ENCODE peak calls at places on chromosome 10, in five cellular contexts. B is activated naive CD4-positive, alpha-beta T cell treated with anti-CD3 and anti-CD28 coated beads, Interleukin-2, amount 10 ng/mL, durations not matched to agents 7 days and 5 days; P is HFFc6; Z is NCI-H774; Y is AG08395. G is an unnamed sample.

GRCh38 chr10:3748484-3748883 is 36.5 kb downstream of the KLF6 start:
- DNase-seq in Z (no peak), P (no peak), B (no peak), Y (no peak), G (no peak)

GRCh38 chr10:125997586-125997985 is 101.2 kb downstream of the FANK1 start:
- DNase-seq in B (no peak), Z (no peak), P (no peak), Y (no peak), G (no peak)

GRCh38 chr10:287814-288213 is 152.6 kb downstream of the ZMYND11 start:
- DNase-seq in B (no peak), P (peak; percentile 7), Y (peak; percentile 17), Z (no peak), G (no peak)

GRCh38 chr10:18400201-18400910 is 251.0 kb downstream of the NSUN6 start:
- DNase-seq in Z (peak; percentile 13), B (no peak), P (no peak), Y (no peak), G (no peak)

GRCh38 chr10:44937201-44938005 is 22.2 kb upstream of the RASSF4 start:
- DNase-seq in Y (no peak), P (no peak), B (no peak), Z (no peak), G (no peak)

GRCh38 chr10:69092959-69093850 is 5.3 kb downstream of the SRGN start:
- DNase-seq in P (peak; percentile 84), Y (peak; percentile 82), B (peak; percentile 92), Z (peak; percentile 24), G (peak; percentile 93)

GRCh38 chr10:71805776-71806705 is 32.7 kb upstream of the VSIR start:
- DNase-seq in B (no peak), Z (peak; percentile 91), Y (no peak), P (no peak), G (no peak)

GRCh38 chr10:6593140-6593740 is 13.2 kb upstream of the PRKCQ start:
- DNase-seq in P (no peak), B (peak; percentile 49), Z (no peak), Y (no peak), G (no peak)

GRCh38 chr10:134743-135600 is at the start of gene ZMYND11:
- DNase-seq in Z (peak; percentile 68), P (peak; percentile 7), B (peak; percentile 76), Y (peak; percentile 74), G (peak; percentile 62)

GRCh38 chr10:105041956-105042355 is 400.9 kb downstream of the SORCS3 start:
- DNase-seq in B (no peak), P (no peak), Y (no peak), Z (no peak), G (no peak)

GRCh38 chr10:121668336-121669009 is 70.2 kb upstream of the FGFR2 start:
- DNase-seq in Z (no peak), P (no peak), B (no peak), Y (peak; percentile 12), G (no peak)

GRCh38 chr10:130934333-130935035 is 377.0 kb downstream of the TCERG1L start:
- DNase-seq in Y (no peak), P (no peak), B (no peak), Z (no peak), G (peak; percentile 73)

GRCh38 chr10:119270893-119271361 is 63.6 kb downstream of the GRK5 start:
- DNase-seq in P (no peak), Y (no peak), B (peak; percentile 61), Z (no peak), G (no peak)